ENCODE peak calls at places on chromosomes 11 and 22, in five cellular contexts. H is neural progenitor cell, T is PC-3, E is GM23338, U is HCT116. K is an unnamed sample.
A peak's percentile ranks its signal among the peaks of the same experiment; 100 is the strongest.

GRCh38 chr22:47605441-47605840 is 843.0 kb downstream of the TBC1D22A start:
- DNase-seq in T (no peak), E (no peak), U (no peak), H (no peak), K (no peak)

GRCh38 chr11:130806746-130807145 is 109.5 kb downstream of the SNX19 start:
- DNase-seq in E (peak; percentile 49), U (no peak), H (no peak), T (no peak), K (peak; percentile 67)

GRCh38 chr22:17773606-17774205 is 563 bp downstream of the BID start:
- DNase-seq in H (peak; percentile 89), U (no peak), T (peak; percentile 47), E (peak; percentile 83), K (peak; percentile 87)

GRCh38 chr11:117744471-117745280 is 52.3 kb downstream of the DSCAML1 start:
- DNase-seq in T (no peak), E (no peak), U (no peak), H (no peak), K (no peak)

GRCh38 chr11:92180664-92181251 is 43.9 kb upstream of the FAT3 start:
- DNase-seq in H (no peak), E (peak; percentile 19), U (no peak), T (peak; percentile 48), K (no peak)

GRCh38 chr11:45754746-45755145 is 50.2 kb upstream of the SLC35C1 start:
- DNase-seq in E (no peak), U (no peak), H (no peak), T (no peak), K (no peak)

GRCh38 chr22:19706661-19707151 is 7.6 kb upstream of the SEPTIN5 start:
- DNase-seq in H (no peak), E (no peak), U (no peak), T (no peak), K (no peak)

GRCh38 chr11:131629925-131630324 is 259.5 kb downstream of the NTM start:
- DNase-seq in E (no peak), U (no peak), H (no peak), T (no peak), K (no peak)

GRCh38 chr11:66617148-66617814 is 851 bp downstream of the RBM14 start:
- DNase-seq in H (no peak), T (peak; percentile 44), E (no peak), U (no peak), K (peak; percentile 18)

GRCh38 chr11:36164522-36165250 is 124.5 kb downstream of the COMMD9 start:
- DNase-seq in T (peak; percentile 83), U (no peak), H (no peak), E (no peak), K (no peak)

GRCh38 chr22:49983148-49984042 is 22.8 kb downstream of the PIM3 start:
- DNase-seq in H (peak; percentile 65), T (no peak), E (peak; percentile 65), U (no peak), K (no peak)

GRCh38 chr11:112581747-112582146 is 321.1 kb upstream of the PLET1 start:
- DNase-seq in T (no peak), E (no peak), H (no peak), U (no peak), K (no peak)

GRCh38 chr11:91163619-91164451 is 941.0 kb upstream of the CHORDC1 start:
- DNase-seq in H (no peak), U (no peak), T (peak; percentile 89), E (no peak), K (no peak)

GRCh38 chr22:40237241-40237640 is 59.5 kb downstream of the TNRC6B start:
- DNase-seq in E (no peak), T (no peak), H (no peak), U (no peak), K (peak; percentile 29)

GRCh38 chr11:28756977-28757376 is 648.8 kb downstream of the METTL15 start:
- DNase-seq in T (peak; percentile 89), H (no peak), E (no peak), U (no peak), K (no peak)

GRCh38 chr22:37163618-37164534 is 14.2 kb upstream of the IL2RB start:
- DNase-seq in U (no peak), E (no peak), H (no peak), T (no peak), K (no peak)

GRCh38 chr11:2249191-2249916 is 21.0 kb downstream of the ASCL2 start:
- DNase-seq in U (no peak), T (no peak), H (no peak), E (no peak), K (no peak)

GRCh38 chr11:396511-396947 is 2.5 kb downstream of the PKP3 start:
- DNase-seq in U (no peak), H (no peak), E (peak; percentile 52), T (no peak), K (no peak)

GRCh38 chr22:25062378-25063095 is 110.0 kb downstream of the KIAA1671 start:
- DNase-seq in U (no peak), H (no peak), T (no peak), E (no peak), K (no peak)

GRCh38 chr11:72867970-72868369 is 53.8 kb downstream of the ATG16L2 start:
- DNase-seq in U (no peak), E (no peak), H (no peak), T (no peak), K (no peak)

GRCh38 chr11:115674176-115674575 is 170.0 kb upstream of the CADM1 start:
- DNase-seq in U (no peak), H (peak; percentile 57), T (no peak), E (peak; percentile 63), K (no peak)

GRCh38 chr11:76838422-76839068 is 22.2 kb upstream of the ACER3 start:
- DNase-seq in T (no peak), H (peak; percentile 83), U (no peak), E (peak; percentile 82), K (no peak)

GRCh38 chr11:1350086-1350725 is 39.5 kb upstream of the BRSK2 start:
- DNase-seq in H (no peak), T (no peak), E (no peak), U (no peak), K (no peak)

GRCh38 chr11:59611570-59612565 is 3.7 kb downstream of the OSBP start:
- DNase-seq in E (no peak), T (peak; percentile 34), H (no peak), U (no peak), K (no peak)

GRCh38 chr11:562046-562645 is 1.4 kb downstream of the RASSF7 start:
- DNase-seq in E (no peak), U (no peak), T (no peak), H (no peak), K (no peak)

GRCh38 chr11:85809191-85809590 is 1.8 kb downstream of the SYTL2 start:
- DNase-seq in H (no peak), E (no peak), T (no peak), U (no peak), K (no peak)

GRCh38 chr11:12207384-12208150 is 97.2 kb downstream of the MICAL2 start:
- DNase-seq in E (no peak), U (no peak), T (peak; percentile 56), H (no peak), K (no peak)

DNA sequence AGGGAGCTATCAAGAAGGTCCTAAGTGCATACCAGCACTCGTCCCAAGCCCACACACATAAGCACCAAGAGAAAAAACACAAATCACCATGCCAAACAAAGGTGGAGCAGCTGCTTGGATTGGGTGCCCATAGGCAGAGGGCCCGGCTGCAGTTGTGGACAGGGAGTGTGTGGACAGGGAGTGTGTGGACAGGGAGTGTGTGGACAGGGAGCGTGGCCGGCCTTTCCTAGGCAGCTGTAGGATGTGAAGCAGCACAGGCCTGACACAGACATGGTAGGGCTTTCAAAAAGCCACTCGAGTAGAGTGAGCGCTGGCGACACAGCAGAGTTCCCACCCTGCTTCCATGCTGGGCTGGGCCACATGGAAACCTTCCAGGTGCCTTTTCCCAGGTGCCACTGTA is 3.5 kb downstream of the RTL6 start:
- DNase-seq in U (no peak), T (no peak), E (no peak), H (no peak), K (no peak)
- H4K20me1 ChIP-seq in U (no peaks in the 10 kb centered on the region), T (no peaks in the 10 kb centered on the region), E (no peaks in the 10 kb centered on the region), H (peaks cover 8% of the 10 kb centered on the region), K (no peaks in the 10 kb centered on the region)

GRCh38 chr11:81237139-81237538 is 1496.5 kb downstream of the FAM181B start:
- DNase-seq in T (peak; percentile 76), E (peak; percentile 74), U (no peak), H (peak; percentile 62), K (peak; percentile 70)
- TF ChIP-seq EZH2phosphoT487 in T (no peak), E (no peak), U (no peak), H (no peak), K (no peak)

GRCh38 chr11:73977856-73978519 is 4.7 kb downstream of the UCP2 start:
- DNase-seq in H (no peak), T (no peak), E (no peak), U (no peak), K (no peak)

GRCh38 chr11:73976451-73977151 is 6.0 kb downstream of the UCP2 start:
- DNase-seq in U (no peak), T (no peak), E (no peak), H (no peak), K (no peak)

GRCh38 chr11:73980001-73980960 is 2.4 kb downstream of the UCP2 start:
- DNase-seq in U (no peak), T (peak; percentile 8), H (no peak), E (peak; percentile 30), K (peak; percentile 86)

GRCh38 chr11:73981051-73981805 is 1.4 kb downstream of the UCP2 start:
- DNase-seq in E (no peak), T (no peak), H (no peak), U (no peak), K (peak; percentile 31)

GRCh38 chr11:73978576-73979086 is 4.0 kb downstream of the UCP2 start:
- DNase-seq in H (no peak), T (no peak), E (no peak), U (no peak), K (no peak)
- H3K79me2 ChIP-seq in H (peaks cover 31% of the 10 kb centered on the region), T (peaks cover 8% of the 10 kb centered on the region), E (peaks cover 14% of the 10 kb centered on the region), U (peaks cover 3% of the 10 kb centered on the region), K (peaks cover 44% of the 10 kb centered on the region)

DNA sequence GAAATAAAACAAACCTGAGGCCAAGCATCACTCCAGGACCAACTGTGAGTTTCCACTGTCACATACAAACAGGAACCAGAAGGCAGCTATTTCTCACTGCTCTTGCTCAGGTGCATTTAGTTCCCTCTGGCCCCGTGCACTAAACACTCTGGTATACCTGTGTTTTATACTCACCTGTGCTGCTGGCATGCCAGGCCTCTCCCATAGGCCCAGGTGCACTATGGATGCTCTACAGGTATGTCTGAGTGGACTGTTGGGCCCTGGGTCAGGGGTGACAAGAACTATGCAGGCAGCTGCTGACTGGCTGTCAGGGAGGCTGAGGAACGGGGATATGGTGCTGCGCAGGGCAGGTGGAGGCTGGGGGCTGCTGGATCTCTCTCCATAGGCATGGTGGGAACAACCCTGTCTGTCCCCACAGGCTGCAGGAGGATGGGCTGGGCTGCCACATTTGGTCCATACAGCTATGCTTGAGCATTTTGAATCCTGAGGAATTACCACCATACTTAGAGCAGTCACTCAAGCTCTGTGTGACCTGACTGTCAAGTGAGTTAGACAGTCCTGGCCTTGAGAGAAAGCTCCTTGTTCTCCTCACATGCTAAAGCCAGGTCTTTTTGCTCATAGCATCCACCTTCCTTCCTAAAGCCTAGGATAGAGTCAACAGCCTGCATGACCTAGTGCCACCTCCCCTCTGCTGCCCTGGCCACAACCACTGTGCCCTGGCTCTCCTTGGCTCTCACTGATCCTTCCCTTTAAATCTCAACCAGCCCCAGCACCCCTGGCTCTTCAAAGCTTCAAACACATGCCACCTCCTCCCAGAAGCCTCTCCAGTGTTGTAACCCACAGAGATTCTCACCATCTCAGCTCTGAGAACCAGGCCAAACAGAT is 72.9 kb downstream of the C11orf58 start:
- DNase-seq in U (no peak), E (no peak), T (no peak), H (no peak), K (no peak)
- H4K20me1 ChIP-seq in U (no peaks in the 10 kb centered on the region), E (no peaks in the 10 kb centered on the region), T (no peaks in the 10 kb centered on the region), H (no peaks in the 10 kb centered on the region), K (no peaks in the 10 kb centered on the region)

K was measured in MM.1S.